ENCODE peak calls at places on chromosomes 11 and 22, in four cellular contexts. One of them, this sample, is unnamed.

GRCh38 chr11:105699203-105699602 is 89.3 kb downstream of the GRIA4 start:
- DNase-seq in GM12878: no peak
- DNase-seq in K562: no peak
- DNase-seq in HepG2: no peak
- DNase-seq in this sample: no peak

GRCh38 chr11:86910592-86910991 is 44.6 kb downstream of the FZD4 start:
- DNase-seq in GM12878: no peak
- DNase-seq in K562: no peak
- DNase-seq in HepG2: no peak
- DNase-seq in this sample: no peak

GRCh38 chr22:30864441-30865420 is 103.8 kb downstream of the MORC2 start:
- DNase-seq in GM12878: no peak
- DNase-seq in K562: peak; percentile 2
- DNase-seq in HepG2: no peak
- DNase-seq in this sample: no peak

GRCh38 chr11:64536396-64536935 is 54.6 kb upstream of the SLC22A12 start:
- DNase-seq in GM12878: no peak
- DNase-seq in K562: no peak
- DNase-seq in HepG2: no peak
- DNase-seq in this sample: no peak

GRCh38 chr11:34613462-34614183 is 7.3 kb upstream of the EHF start:
- DNase-seq in GM12878: no peak
- DNase-seq in K562: no peak
- DNase-seq in HepG2: no peak
- DNase-seq in this sample: no peak

GRCh38 chr22:35915477-35916013 is 113.1 kb downstream of the RBFOX2 start:
- DNase-seq in GM12878: no peak
- DNase-seq in K562: no peak
- DNase-seq in HepG2: no peak
- DNase-seq in this sample: peak; percentile 47

GRCh38 chr11:113087716-113088115 is 126.5 kb downstream of the NCAM1 start:
- DNase-seq in GM12878: no peak
- DNase-seq in K562: no peak
- DNase-seq in HepG2: no peak
- DNase-seq in this sample: no peak

GRCh38 chr11:57741132-57742086 is at the start of gene SELENOH:
- DNase-seq in GM12878: peak; percentile 95
- DNase-seq in K562: peak; percentile 94
- DNase-seq in HepG2: peak; percentile 84
- DNase-seq in this sample: peak; percentile 98

GRCh38 chr22:38482662-38483308 is 14.9 kb downstream of the KDELR3 start:
- DNase-seq in GM12878: no peak
- DNase-seq in K562: no peak
- DNase-seq in HepG2: no peak
- DNase-seq in this sample: no peak

GRCh38 chr11:7617032-7617431 is 56.3 kb downstream of the CYB5R2 start:
- DNase-seq in GM12878: no peak
- DNase-seq in K562: no peak
- DNase-seq in HepG2: no peak
- DNase-seq in this sample: no peak

GRCh38 chr11:101428918-101429317 is 154.9 kb downstream of the TRPC6 start:
- DNase-seq in GM12878: no peak
- DNase-seq in K562: no peak
- DNase-seq in HepG2: peak; percentile 7
- DNase-seq in this sample: no peak

GRCh38 chr11:122354029-122354697 is 238.1 kb upstream of the BLID start:
- DNase-seq in GM12878: no peak
- DNase-seq in K562: no peak
- DNase-seq in HepG2: no peak
- DNase-seq in this sample: no peak

GRCh38 chr11:119207300-119207570 is 1.1 kb downstream of the CBL start:
- DNase-seq in GM12878: no peak
- DNase-seq in K562: no peak
- DNase-seq in HepG2: no peak
- DNase-seq in this sample: peak; percentile 35

GRCh38 chr11:130476922-130477491 is 28.6 kb downstream of the ADAMTS15 start:
- DNase-seq in GM12878: no peak
- DNase-seq in K562: no peak
- DNase-seq in HepG2: no peak
- DNase-seq in this sample: no peak

GRCh38 chr22:36419177-36419911 is 31.6 kb upstream of the MYH9 start:
- DNase-seq in GM12878: no peak
- DNase-seq in K562: peak; percentile 49
- DNase-seq in HepG2: peak; percentile 100
- DNase-seq in this sample: peak; percentile 59

GRCh38 chr11:119975561-119976152 is 162.3 kb downstream of the TRIM29 start:
- DNase-seq in GM12878: no peak
- DNase-seq in K562: no peak
- DNase-seq in HepG2: no peak
- DNase-seq in this sample: no peak

GRCh38 chr11:122293298-122294023 is 177.4 kb upstream of the BLID start:
- DNase-seq in GM12878: no peak
- DNase-seq in K562: no peak
- DNase-seq in HepG2: no peak
- DNase-seq in this sample: no peak

GRCh38 chr11:2792376-2793250 is 92.8 kb upstream of the KCNQ1OT1 start:
- DNase-seq in GM12878: no peak
- DNase-seq in K562: no peak
- DNase-seq in HepG2: no peak
- DNase-seq in this sample: no peak

GRCh38 chr22:40107244-40107643 is 70.5 kb upstream of the TNRC6B start:
- DNase-seq in GM12878: no peak
- DNase-seq in K562: no peak
- DNase-seq in HepG2: no peak
- DNase-seq in this sample: no peak

GRCh38 chr11:98616256-98616655 is 404.5 kb upstream of the CNTN5 start:
- DNase-seq in GM12878: no peak
- DNase-seq in K562: no peak
- DNase-seq in HepG2: no peak
- DNase-seq in this sample: no peak

GRCh38 chr11:123093686-123094085 is 31.8 kb upstream of the HSPA8 start:
- DNase-seq in GM12878: no peak
- DNase-seq in K562: no peak
- DNase-seq in HepG2: no peak
- DNase-seq in this sample: no peak

GRCh38 chr22:27370281-27370680 is 431.3 kb downstream of the MN1 start:
- DNase-seq in GM12878: no peak
- DNase-seq in K562: no peak
- DNase-seq in HepG2: no peak
- DNase-seq in this sample: no peak

GRCh38 chr11:61627831-61628753 is 47.2 kb upstream of the SYT7 start:
- DNase-seq in GM12878: no peak
- DNase-seq in K562: peak; percentile 61
- DNase-seq in HepG2: peak; percentile 57
- DNase-seq in this sample: peak; percentile 55

GRCh38 chr11:105573091-105573490 is 36.8 kb upstream of the GRIA4 start:
- DNase-seq in GM12878: no peak
- DNase-seq in K562: no peak
- DNase-seq in HepG2: no peak
- DNase-seq in this sample: peak; percentile 1

GRCh38 chr22:31089101-31090100 is 8.3 kb downstream of the SMTN start:
- DNase-seq in GM12878: no peak
- DNase-seq in K562: peak; percentile 64
- DNase-seq in HepG2: no peak
- DNase-seq in this sample: peak; percentile 34

GRCh38 chr22:44620129-44620840 is 81.7 kb upstream of the PRR5 start:
- DNase-seq in GM12878: no peak
- DNase-seq in K562: peak; percentile 29
- DNase-seq in HepG2: peak; percentile 49
- DNase-seq in this sample: peak; percentile 46

GRCh38 chr11:130629039-130629438 is 180.6 kb downstream of the ADAMTS15 start:
- DNase-seq in GM12878: no peak
- DNase-seq in K562: no peak
- DNase-seq in HepG2: no peak
- DNase-seq in this sample: no peak

GRCh38 chr11:44243633-44244343 is 66.2 kb downstream of the ALX4 start:
- DNase-seq in GM12878: no peak
- DNase-seq in K562: no peak
- DNase-seq in HepG2: peak; percentile 77
- DNase-seq in this sample: peak; percentile 7

GRCh38 chr11:61484541-61484940 is 24.0 kb upstream of the LRRC10B start:
- DNase-seq in GM12878: no peak
- DNase-seq in K562: no peak
- DNase-seq in HepG2: no peak
- DNase-seq in this sample: no peak

GRCh38 chr22:49892226-49892899 is 25.9 kb downstream of the ALG12 start:
- DNase-seq in GM12878: no peak
- DNase-seq in K562: no peak
- DNase-seq in HepG2: no peak
- DNase-seq in this sample: no peak
- TF ChIP-seq MYC in GM12878: no peak
- TF ChIP-seq MYC in K562: no peak
- TF ChIP-seq MYC in HepG2: no peak
- TF ChIP-seq MYC in this sample: no peak

GRCh38 chr22:19760652-19761002 is at the start of gene TBX1:
- DNase-seq in GM12878: no peak
- DNase-seq in K562: no peak
- DNase-seq in HepG2: no peak
- DNase-seq in this sample: no peak

GRCh38 chr22:19759994-19760651 is 455 bp upstream of the TBX1 start:
- DNase-seq in GM12878: no peak
- DNase-seq in K562: peak; percentile 91
- DNase-seq in HepG2: no peak
- DNase-seq in this sample: no peak

GRCh38 chr22:19761022-19761499 is 483 bp downstream of the TBX1 start:
- DNase-seq in GM12878: no peak
- DNase-seq in K562: no peak
- DNase-seq in HepG2: no peak
- DNase-seq in this sample: no peak

GRCh38 chr22:19762315-19763140 is 1.9 kb downstream of the TBX1 start:
- DNase-seq in GM12878: no peak
- DNase-seq in K562: no peak
- DNase-seq in HepG2: no peak
- DNase-seq in this sample: peak; percentile 35

DNA sequence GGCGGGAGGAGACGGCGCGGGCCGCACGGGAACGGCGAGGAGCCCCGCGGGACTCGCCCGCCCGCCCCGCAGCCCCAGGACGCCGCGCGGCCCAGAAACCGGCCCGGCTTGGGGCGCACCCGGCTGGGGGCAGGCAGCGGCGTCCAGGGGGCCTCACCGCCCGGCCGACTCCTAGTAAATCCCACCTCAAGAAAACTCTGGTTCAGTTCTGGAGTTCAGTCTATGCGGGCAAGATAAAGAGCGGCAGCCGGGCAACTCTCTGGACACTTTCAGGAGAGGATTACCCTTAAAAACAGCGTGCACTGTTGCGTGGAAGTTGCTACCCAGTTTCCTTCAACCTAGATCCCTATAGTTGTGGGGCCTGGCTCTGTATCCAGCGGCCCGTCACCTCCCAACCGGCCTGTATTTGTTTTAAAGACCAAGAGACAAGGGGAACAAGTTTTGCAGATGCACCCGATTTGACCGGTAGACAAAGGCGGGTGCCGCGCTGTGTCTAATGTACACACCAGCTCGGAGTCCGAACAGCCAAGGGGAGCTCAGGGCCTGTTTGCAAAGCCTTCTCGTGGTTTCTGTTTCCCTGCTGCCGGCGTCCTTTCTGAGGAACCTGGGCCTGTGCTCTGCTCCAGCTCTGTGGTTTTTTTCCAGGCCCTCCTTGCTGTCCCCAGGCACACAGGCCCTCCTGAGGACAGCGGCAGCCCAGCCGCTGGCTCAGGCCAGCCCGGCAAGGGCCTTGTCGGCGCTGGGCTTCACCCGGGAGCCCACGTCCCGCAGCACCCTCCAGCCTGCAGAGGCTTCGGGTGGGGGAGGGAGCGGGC is 1.1 kb downstream of the TBX1 start:
- DNase-seq in GM12878: no peak
- DNase-seq in K562: peak; percentile 67
- DNase-seq in HepG2: peak; percentile 35
- DNase-seq in this sample: no peak
- TF ChIP-seq EZH2 in GM12878: peak; percentile 47
- TF ChIP-seq EZH2 in K562: no peak
- TF ChIP-seq EZH2 in HepG2: peak; percentile 23
- TF ChIP-seq EZH2 in this sample: peak; percentile 61

DNA sequence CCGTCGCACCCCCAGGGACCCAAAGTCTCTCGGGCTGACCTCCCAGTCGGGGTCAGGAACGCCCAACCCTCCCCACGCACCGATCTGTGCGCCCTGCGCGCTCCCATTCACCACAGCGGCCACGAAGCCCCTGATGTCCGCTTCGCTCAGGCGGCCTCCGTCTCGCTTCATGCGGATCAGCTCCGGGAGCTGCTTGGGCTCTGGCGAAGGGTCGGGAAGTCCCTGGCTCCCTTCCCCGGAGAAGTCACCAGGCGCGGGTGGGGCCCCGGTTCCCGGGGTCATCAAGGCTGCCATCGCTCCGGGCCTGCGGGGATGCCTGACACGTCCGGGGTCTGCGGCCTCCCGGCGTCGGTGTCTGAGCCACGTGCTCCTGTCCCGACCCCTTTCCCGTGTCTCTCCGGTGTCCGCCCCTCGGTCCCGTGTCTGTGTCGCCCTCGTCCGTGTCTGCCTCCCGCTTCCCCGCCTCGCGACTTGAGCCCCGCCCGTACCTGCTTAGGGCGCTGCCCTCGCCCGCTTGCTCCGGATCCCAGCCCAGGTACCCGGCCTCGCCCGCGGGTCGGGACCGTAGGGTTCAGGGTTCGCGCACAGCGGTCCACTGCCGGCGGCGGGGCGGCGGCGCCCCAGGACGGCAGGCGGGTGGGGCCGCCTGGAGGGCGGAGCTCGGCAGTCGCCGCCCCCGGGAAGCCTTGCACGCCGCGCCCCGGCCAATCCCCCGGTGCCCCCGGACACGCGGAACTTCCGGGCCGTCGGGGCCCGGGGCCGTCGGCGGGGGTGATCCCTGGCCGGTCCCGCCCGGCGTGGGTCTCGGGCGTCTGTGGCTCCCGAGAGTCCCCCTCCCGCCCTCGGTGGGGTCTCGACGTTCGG is at the start of gene TYMP:
- DNase-seq in GM12878: no peak
- DNase-seq in K562: no peak
- DNase-seq in HepG2: peak; percentile 19
- DNase-seq in this sample: no peak
- TF ChIP-seq MYC in GM12878: no peak
- TF ChIP-seq MYC in K562: no peak
- TF ChIP-seq MYC in HepG2: no peak
- TF ChIP-seq MYC in this sample: no peak

GRCh38 chr22:17370766-17371181 is 1.5 kb downstream of the CECR2 start:
- DNase-seq in GM12878: no peak
- DNase-seq in K562: no peak
- DNase-seq in HepG2: no peak
- DNase-seq in this sample: no peak
- TF ChIP-seq EZH2 in GM12878: peak; percentile 85
- TF ChIP-seq EZH2 in K562: no peak
- TF ChIP-seq EZH2 in HepG2: peak; percentile 95
- TF ChIP-seq EZH2 in this sample: peak; percentile 85

This sample was measured in endothelial cell of umbilical vein.